ENCODE peak calls at places on chromosomes 5 and 9, in seven cellular contexts. One of them, this sample, is unnamed.

GRCh38 chr5:103840600-103840999 is 278.0 kb upstream of the NUDT12 start:
- DNase-seq in fibroblast of the aortic adventitia: no peak
- DNase-seq in cardiac fibroblast: no peak
- DNase-seq in WTC11: no peak
- DNase-seq in Calu3: no peak
- DNase-seq in Caco-2: no peak
- DNase-seq in AG09319: no peak
- DNase-seq in this sample: no peak

GRCh38 chr9:78707481-78707977 is 410.6 kb downstream of the PSAT1 start:
- DNase-seq in fibroblast of the aortic adventitia: peak; percentile 43
- DNase-seq in cardiac fibroblast: peak; percentile 71
- DNase-seq in WTC11: no peak
- DNase-seq in Calu3: no peak
- DNase-seq in Caco-2: no peak
- DNase-seq in AG09319: peak; percentile 19
- DNase-seq in this sample: no peak

GRCh38 chr5:1522601-1523479 is 920 bp downstream of the LPCAT1 start:
- DNase-seq in fibroblast of the aortic adventitia: no peak
- DNase-seq in cardiac fibroblast: peak; percentile 26
- DNase-seq in WTC11: peak; percentile 18
- DNase-seq in Calu3: no peak
- DNase-seq in Caco-2: peak; percentile 33
- DNase-seq in AG09319: no peak
- DNase-seq in this sample: no peak

GRCh38 chr5:39775058-39775457 is 350.3 kb upstream of the DAB2 start:
- DNase-seq in fibroblast of the aortic adventitia: peak; percentile 48
- DNase-seq in cardiac fibroblast: peak; percentile 69
- DNase-seq in WTC11: no peak
- DNase-seq in Calu3: no peak
- DNase-seq in Caco-2: no peak
- DNase-seq in AG09319: no peak
- DNase-seq in this sample: no peak

GRCh38 chr9:124190761-124191160 is 67.0 kb upstream of the NEK6 start:
- DNase-seq in fibroblast of the aortic adventitia: no peak
- DNase-seq in cardiac fibroblast: no peak
- DNase-seq in WTC11: no peak
- DNase-seq in Calu3: no peak
- DNase-seq in Caco-2: no peak
- DNase-seq in AG09319: no peak
- DNase-seq in this sample: no peak

GRCh38 chr5:147063971-147064370 is 170.9 kb upstream of the STK32A start:
- DNase-seq in fibroblast of the aortic adventitia: no peak
- DNase-seq in cardiac fibroblast: no peak
- DNase-seq in WTC11: no peak
- DNase-seq in Calu3: no peak
- DNase-seq in Caco-2: no peak
- DNase-seq in AG09319: no peak
- DNase-seq in this sample: no peak

GRCh38 chr5:166907314-166907713 is 1384.1 kb upstream of the WWC1 start:
- DNase-seq in fibroblast of the aortic adventitia: peak; percentile 36
- DNase-seq in cardiac fibroblast: peak; percentile 48
- DNase-seq in WTC11: no peak
- DNase-seq in Calu3: no peak
- DNase-seq in Caco-2: no peak
- DNase-seq in AG09319: no peak
- DNase-seq in this sample: no peak

GRCh38 chr5:14685757-14686156 is 21.2 kb downstream of the OTULIN start:
- DNase-seq in fibroblast of the aortic adventitia: peak; percentile 74
- DNase-seq in cardiac fibroblast: peak; percentile 71
- DNase-seq in WTC11: peak; percentile 33
- DNase-seq in Calu3: no peak
- DNase-seq in Caco-2: peak; percentile 35
- DNase-seq in AG09319: no peak
- DNase-seq in this sample: peak; percentile 20

GRCh38 chr9:107738789-107739188 is 249.2 kb upstream of the KLF4 start:
- DNase-seq in fibroblast of the aortic adventitia: no peak
- DNase-seq in cardiac fibroblast: peak; percentile 65
- DNase-seq in WTC11: no peak
- DNase-seq in Calu3: no peak
- DNase-seq in Caco-2: no peak
- DNase-seq in AG09319: no peak
- DNase-seq in this sample: no peak

GRCh38 chr5:62115009-62115408 is 191.0 kb upstream of the KIF2A start:
- DNase-seq in fibroblast of the aortic adventitia: no peak
- DNase-seq in cardiac fibroblast: no peak
- DNase-seq in WTC11: no peak
- DNase-seq in Calu3: no peak
- DNase-seq in Caco-2: no peak
- DNase-seq in AG09319: peak; percentile 22
- DNase-seq in this sample: no peak

GRCh38 chr9:120999317-120999716 is 50.8 kb downstream of the C5 start:
- DNase-seq in fibroblast of the aortic adventitia: no peak
- DNase-seq in cardiac fibroblast: no peak
- DNase-seq in WTC11: no peak
- DNase-seq in Calu3: no peak
- DNase-seq in Caco-2: no peak
- DNase-seq in AG09319: no peak
- DNase-seq in this sample: no peak

GRCh38 chr9:120997502-120997901 is 52.6 kb downstream of the C5 start:
- DNase-seq in fibroblast of the aortic adventitia: no peak
- DNase-seq in cardiac fibroblast: no peak
- DNase-seq in WTC11: no peak
- DNase-seq in Calu3: no peak
- DNase-seq in Caco-2: no peak
- DNase-seq in AG09319: no peak
- DNase-seq in this sample: no peak

GRCh38 chr9:120996409-120996808 is 53.7 kb downstream of the C5 start:
- DNase-seq in fibroblast of the aortic adventitia: no peak
- DNase-seq in cardiac fibroblast: no peak
- DNase-seq in WTC11: no peak
- DNase-seq in Calu3: no peak
- DNase-seq in Caco-2: no peak
- DNase-seq in AG09319: no peak
- DNase-seq in this sample: no peak

DNA sequence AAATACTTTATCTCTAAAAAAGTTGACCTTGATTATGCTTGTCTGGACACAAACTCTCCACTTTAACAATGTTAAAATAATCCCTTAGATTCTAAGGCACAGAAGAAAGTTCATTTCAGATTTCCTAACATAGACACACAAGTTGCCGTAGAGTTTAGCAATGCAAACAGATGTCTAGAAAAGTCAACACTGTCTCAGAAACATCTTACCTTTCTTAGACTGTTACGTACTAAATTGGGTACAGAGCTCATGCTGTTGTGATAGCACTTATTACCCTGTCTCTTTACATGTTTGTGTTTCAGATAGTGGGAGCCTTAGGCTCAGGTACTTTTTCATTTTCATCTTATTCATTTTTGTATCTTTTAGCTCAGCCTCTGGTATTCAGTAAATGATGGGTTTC is 52.0 kb downstream of the C5 start:
- DNase-seq in fibroblast of the aortic adventitia: no peak
- DNase-seq in cardiac fibroblast: no peak
- DNase-seq in WTC11: no peak
- DNase-seq in Calu3: no peak
- DNase-seq in Caco-2: no peak
- DNase-seq in AG09319: no peak
- DNase-seq in this sample: no peak
- TF ChIP-seq CTCF in fibroblast of the aortic adventitia: no peak
- TF ChIP-seq CTCF in cardiac fibroblast: no peak
- TF ChIP-seq CTCF in WTC11: no peak
- TF ChIP-seq CTCF in Calu3: no peak
- TF ChIP-seq CTCF in Caco-2: no peak
- TF ChIP-seq CTCF in AG09319: no peak
- TF ChIP-seq CTCF in this sample: no peak

GRCh38 chr5:116553366-116553765 is 21.3 kb downstream of the SEMA6A start:
- DNase-seq in fibroblast of the aortic adventitia: no peak
- DNase-seq in cardiac fibroblast: no peak
- DNase-seq in WTC11: no peak
- DNase-seq in Calu3: no peak
- DNase-seq in Caco-2: no peak
- DNase-seq in AG09319: no peak
- DNase-seq in this sample: no peak

GRCh38 chr5:116546033-116546742 is 28.4 kb downstream of the SEMA6A start:
- DNase-seq in fibroblast of the aortic adventitia: no peak
- DNase-seq in cardiac fibroblast: no peak
- DNase-seq in WTC11: no peak
- DNase-seq in Calu3: no peak
- DNase-seq in Caco-2: peak; percentile 82
- DNase-seq in AG09319: no peak
- DNase-seq in this sample: no peak

GRCh38 chr5:116546743-116547124 is 27.9 kb downstream of the SEMA6A start:
- DNase-seq in fibroblast of the aortic adventitia: no peak
- DNase-seq in cardiac fibroblast: no peak
- DNase-seq in WTC11: no peak
- DNase-seq in Calu3: no peak
- DNase-seq in Caco-2: no peak
- DNase-seq in AG09319: no peak
- DNase-seq in this sample: no peak

GRCh38 chr5:116554764-116555163 is 19.9 kb downstream of the SEMA6A start:
- DNase-seq in fibroblast of the aortic adventitia: no peak
- DNase-seq in cardiac fibroblast: no peak
- DNase-seq in WTC11: no peak
- DNase-seq in Calu3: no peak
- DNase-seq in Caco-2: no peak
- DNase-seq in AG09319: no peak
- DNase-seq in this sample: no peak

DNA sequence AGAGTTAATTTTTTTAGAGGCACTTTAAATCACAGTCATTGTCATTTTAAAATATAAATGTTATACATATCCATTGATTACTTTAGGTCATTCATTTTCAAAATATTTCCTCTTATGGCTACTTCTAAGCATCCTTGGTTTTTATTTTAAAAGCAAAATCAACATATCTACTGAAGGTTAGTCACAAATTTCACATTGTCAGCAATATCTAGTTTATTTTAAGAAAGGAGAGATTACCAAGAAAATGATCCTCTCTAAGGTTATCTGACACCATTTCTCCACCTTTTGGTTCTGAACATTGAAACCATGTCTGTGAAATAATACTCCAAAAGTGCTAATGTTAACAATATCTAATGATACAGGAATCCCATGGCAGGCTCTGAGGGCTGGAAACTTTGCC is 24.5 kb downstream of the SEMA6A start:
- DNase-seq in fibroblast of the aortic adventitia: no peak
- DNase-seq in cardiac fibroblast: no peak
- DNase-seq in WTC11: no peak
- DNase-seq in Calu3: no peak
- DNase-seq in Caco-2: no peak
- DNase-seq in AG09319: no peak
- DNase-seq in this sample: no peak
- TF ChIP-seq CTCF in fibroblast of the aortic adventitia: no peak
- TF ChIP-seq CTCF in cardiac fibroblast: no peak
- TF ChIP-seq CTCF in WTC11: no peak
- TF ChIP-seq CTCF in Calu3: no peak
- TF ChIP-seq CTCF in Caco-2: no peak
- TF ChIP-seq CTCF in AG09319: no peak
- TF ChIP-seq CTCF in this sample: no peak

DNA sequence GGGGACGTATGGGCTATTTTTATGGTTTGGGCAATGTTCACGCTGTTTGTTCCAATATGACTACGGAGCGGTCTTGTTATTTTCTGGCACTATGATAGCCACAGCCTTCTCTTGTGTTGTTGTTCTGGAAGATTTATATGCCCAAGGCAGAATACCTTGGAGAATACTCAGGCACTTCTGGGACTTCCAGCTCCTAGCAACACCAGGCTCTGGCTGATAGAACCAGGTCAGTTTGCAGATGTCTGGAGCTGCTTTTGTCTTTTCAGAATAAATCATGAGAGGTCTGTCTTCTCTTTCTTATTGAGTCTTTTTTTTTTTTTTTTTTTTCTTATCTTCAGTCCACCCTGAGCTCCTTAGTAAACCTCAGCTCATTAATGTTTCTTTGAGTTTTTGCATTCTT is 262.5 kb downstream of the MED10 start:
- DNase-seq in fibroblast of the aortic adventitia: no peak
- DNase-seq in cardiac fibroblast: no peak
- DNase-seq in WTC11: no peak
- DNase-seq in Calu3: no peak
- DNase-seq in Caco-2: no peak
- DNase-seq in AG09319: no peak
- DNase-seq in this sample: no peak
- TF ChIP-seq CTCF in fibroblast of the aortic adventitia: no peak
- TF ChIP-seq CTCF in cardiac fibroblast: no peak
- TF ChIP-seq CTCF in WTC11: no peak
- TF ChIP-seq CTCF in Calu3: no peak
- TF ChIP-seq CTCF in Caco-2: no peak
- TF ChIP-seq CTCF in AG09319: no peak
- TF ChIP-seq CTCF in this sample: no peak

DNA sequence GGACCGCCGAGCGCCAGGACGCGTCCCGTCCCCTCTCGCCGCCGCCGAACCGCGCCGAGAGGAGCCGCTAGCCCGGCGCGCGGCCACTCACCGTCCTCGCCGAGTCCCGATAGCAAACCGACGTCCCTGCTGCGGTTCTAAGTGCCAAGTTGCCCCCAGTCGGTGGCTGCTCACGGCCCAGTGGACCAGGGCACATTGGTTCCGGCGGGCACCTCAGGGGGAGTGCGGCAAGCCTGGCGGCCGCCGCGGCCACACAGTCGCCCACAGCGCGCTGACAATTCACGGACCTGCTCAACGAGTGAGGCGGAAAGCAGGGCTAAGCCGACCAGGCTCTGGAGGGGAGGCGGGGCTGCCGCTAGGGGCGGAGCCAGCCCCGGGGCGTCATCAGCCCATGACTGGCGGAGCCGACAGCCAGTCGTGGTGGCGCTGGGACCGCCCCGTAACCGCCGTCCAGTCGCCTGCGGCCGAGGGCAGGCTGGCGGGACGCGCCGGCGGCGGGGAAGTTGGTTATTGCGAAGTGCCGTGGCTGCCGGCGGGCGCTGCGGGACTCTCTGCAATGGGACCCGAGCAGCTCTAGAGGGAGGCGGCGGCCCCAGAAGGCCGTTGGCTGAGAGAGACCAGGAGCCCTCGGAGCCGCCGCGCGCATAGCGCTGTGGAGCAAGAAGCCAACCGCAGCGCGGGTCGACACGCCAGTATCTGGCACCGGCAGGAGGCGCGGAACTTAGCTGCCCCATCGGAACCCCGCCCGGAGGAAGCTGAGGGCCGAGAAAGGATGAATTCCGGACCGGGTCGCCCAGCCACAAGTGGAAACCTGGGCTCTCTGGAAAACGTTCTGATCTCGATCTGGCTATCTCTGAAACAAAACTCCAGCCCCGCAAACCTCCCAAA is at the start of gene MARCHF3:
- DNase-seq in fibroblast of the aortic adventitia: peak; percentile 93
- DNase-seq in cardiac fibroblast: peak; percentile 95
- DNase-seq in WTC11: peak; percentile 97
- DNase-seq in Calu3: peak; percentile 99
- DNase-seq in Caco-2: peak; percentile 97
- DNase-seq in AG09319: peak; percentile 87
- DNase-seq in this sample: peak; percentile 97
- TF ChIP-seq CTCF in fibroblast of the aortic adventitia: peak; percentile 39
- TF ChIP-seq CTCF in cardiac fibroblast: peak; percentile 37
- TF ChIP-seq CTCF in WTC11: no peak
- TF ChIP-seq CTCF in Calu3: peak; percentile 35
- TF ChIP-seq CTCF in Caco-2: peak; percentile 33
- TF ChIP-seq CTCF in AG09319: peak; percentile 36
- TF ChIP-seq CTCF in this sample: no peak

This sample was measured in endothelial cell.